ENCODE peak calls at places on chromosomes 5 and 9, in six cellular contexts. One of them, this sample, is unnamed. For H3K27me3 and H3K36me3, the result is how much of the 10 kb centered on the place peaks cover.

GRCh38 chr5:147554285-147554817 is 44.5 kb upstream of the DPYSL3 start:
- DNase-seq in bronchial epithelial cell: peak
- DNase-seq in IMR-90: peak
- DNase-seq in astrocyte: peak
- DNase-seq in K562: no peak
- DNase-seq in heart right ventricle: no peak
- DNase-seq in this sample: no peak

GRCh38 chr5:72074238-72074637 is 33.0 kb upstream of the MAP1B start:
- DNase-seq in K562: no peak
- DNase-seq in IMR-90: no peak
- DNase-seq in bronchial epithelial cell: no peak
- DNase-seq in heart right ventricle: no peak
- DNase-seq in astrocyte: no peak
- DNase-seq in this sample: no peak

GRCh38 chr5:60700347-60700815 is 415 bp upstream of the DEPDC1B start:
- DNase-seq in bronchial epithelial cell: no peak
- DNase-seq in astrocyte: peak
- DNase-seq in heart right ventricle: no peak
- DNase-seq in IMR-90: no peak
- DNase-seq in K562: peak
- DNase-seq in this sample: no peak

GRCh38 chr5:68644971-68645370 is 429.4 kb downstream of the PIK3R1 start:
- DNase-seq in IMR-90: no peak
- DNase-seq in K562: no peak
- DNase-seq in bronchial epithelial cell: no peak
- DNase-seq in heart right ventricle: no peak
- DNase-seq in astrocyte: no peak
- DNase-seq in this sample: no peak

GRCh38 chr5:111584651-111585050 is 72.3 kb upstream of the STARD4 start:
- DNase-seq in K562: peak
- DNase-seq in heart right ventricle: no peak
- DNase-seq in IMR-90: peak
- DNase-seq in astrocyte: peak
- DNase-seq in bronchial epithelial cell: peak
- DNase-seq in this sample: peak

GRCh38 chr5:112491257-112491656 is 72.2 kb upstream of the EPB41L4A start:
- DNase-seq in heart right ventricle: no peak
- DNase-seq in IMR-90: peak
- DNase-seq in astrocyte: no peak
- DNase-seq in bronchial epithelial cell: no peak
- DNase-seq in K562: peak
- DNase-seq in this sample: no peak

GRCh38 chr9:137314561-137315560 is 12.8 kb upstream of the NRARP start:
- DNase-seq in astrocyte: no peak
- DNase-seq in heart right ventricle: peak
- DNase-seq in K562: no peak
- DNase-seq in IMR-90: no peak
- DNase-seq in bronchial epithelial cell: no peak
- DNase-seq in this sample: no peak

GRCh38 chr5:73997936-73998335 is 371.9 kb downstream of the ARHGEF28 start:
- DNase-seq in K562: no peak
- DNase-seq in bronchial epithelial cell: peak
- DNase-seq in IMR-90: no peak
- DNase-seq in heart right ventricle: no peak
- DNase-seq in astrocyte: peak
- DNase-seq in this sample: no peak

GRCh38 chr9:113886003-113886324 is 9.9 kb downstream of the ZNF618 start:
- DNase-seq in bronchial epithelial cell: no peak
- DNase-seq in astrocyte: peak
- DNase-seq in heart right ventricle: no peak
- DNase-seq in IMR-90: peak
- DNase-seq in K562: no peak
- DNase-seq in this sample: peak

GRCh38 chr9:85212887-85213286 is 528.9 kb downstream of the AGTPBP1 start:
- DNase-seq in IMR-90: no peak
- DNase-seq in astrocyte: peak
- DNase-seq in bronchial epithelial cell: peak
- DNase-seq in heart right ventricle: no peak
- DNase-seq in K562: peak
- DNase-seq in this sample: peak

GRCh38 chr5:38414348-38414747 is 142.1 kb downstream of the LIFR start:
- DNase-seq in bronchial epithelial cell: no peak
- DNase-seq in astrocyte: no peak
- DNase-seq in K562: no peak
- DNase-seq in IMR-90: peak
- DNase-seq in heart right ventricle: no peak
- DNase-seq in this sample: peak

GRCh38 chr5:178429541-178430186 is 160.5 kb downstream of the COL23A1 start:
- DNase-seq in bronchial epithelial cell: no peak
- DNase-seq in astrocyte: no peak
- DNase-seq in K562: no peak
- DNase-seq in heart right ventricle: no peak
- DNase-seq in IMR-90: no peak
- DNase-seq in this sample: no peak

GRCh38 chr5:98927242-98927987 is 1.4 kb downstream of the CHD1 start:
- DNase-seq in bronchial epithelial cell: peak
- DNase-seq in IMR-90: peak
- DNase-seq in astrocyte: peak
- DNase-seq in heart right ventricle: no peak
- DNase-seq in K562: peak
- DNase-seq in this sample: peak

GRCh38 chr9:110217656-110218099 is 9.7 kb upstream of the C9orf152 start:
- DNase-seq in K562: peak
- DNase-seq in heart right ventricle: no peak
- DNase-seq in astrocyte: peak
- DNase-seq in bronchial epithelial cell: peak
- DNase-seq in IMR-90: peak
- DNase-seq in this sample: no peak

GRCh38 chr5:124546643-124547042 is 199.8 kb downstream of the ZNF608 start:
- DNase-seq in IMR-90: peak
- DNase-seq in heart right ventricle: no peak
- DNase-seq in bronchial epithelial cell: peak
- DNase-seq in K562: peak
- DNase-seq in astrocyte: peak
- DNase-seq in this sample: no peak

GRCh38 chr5:78549043-78549442 is 99.5 kb downstream of the LHFPL2 start:
- DNase-seq in K562: no peak
- DNase-seq in bronchial epithelial cell: no peak
- DNase-seq in heart right ventricle: no peak
- DNase-seq in astrocyte: no peak
- DNase-seq in IMR-90: no peak
- DNase-seq in this sample: no peak

GRCh38 chr5:141870226-141870625 is 8.0 kb downstream of the PCDH1 start:
- DNase-seq in heart right ventricle: no peak
- DNase-seq in IMR-90: no peak
- DNase-seq in bronchial epithelial cell: no peak
- DNase-seq in K562: no peak
- DNase-seq in astrocyte: no peak
- DNase-seq in this sample: no peak

GRCh38 chr5:139473565-139473964 is 2.8 kb downstream of the SMIM33 start:
- DNase-seq in K562: no peak
- DNase-seq in heart right ventricle: no peak
- DNase-seq in astrocyte: no peak
- DNase-seq in bronchial epithelial cell: peak
- DNase-seq in IMR-90: no peak
- DNase-seq in this sample: peak

GRCh38 chr5:140383300-140383699 is 18.3 kb upstream of the ANKHD1 start:
- DNase-seq in IMR-90: no peak
- DNase-seq in heart right ventricle: no peak
- DNase-seq in bronchial epithelial cell: no peak
- DNase-seq in astrocyte: no peak
- DNase-seq in K562: no peak
- DNase-seq in this sample: no peak

GRCh38 chr5:3197699-3198098 is 397.9 kb upstream of the IRX1 start:
- DNase-seq in IMR-90: no peak
- DNase-seq in astrocyte: no peak
- DNase-seq in heart right ventricle: no peak
- DNase-seq in K562: no peak
- DNase-seq in bronchial epithelial cell: peak
- DNase-seq in this sample: no peak

GRCh38 chr5:105146867-105147266 is 1584.3 kb upstream of the NUDT12 start:
- DNase-seq in astrocyte: no peak
- DNase-seq in K562: no peak
- DNase-seq in heart right ventricle: no peak
- DNase-seq in IMR-90: no peak
- DNase-seq in bronchial epithelial cell: peak
- DNase-seq in this sample: no peak

GRCh38 chr9:3760031-3760430 is 234.2 kb upstream of the RFX3 start:
- DNase-seq in K562: no peak
- DNase-seq in IMR-90: peak
- DNase-seq in heart right ventricle: no peak
- DNase-seq in astrocyte: peak
- DNase-seq in bronchial epithelial cell: peak
- DNase-seq in this sample: no peak

GRCh38 chr5:103036601-103037000 is 83.3 kb downstream of the GIN1 start:
- DNase-seq in bronchial epithelial cell: no peak
- DNase-seq in astrocyte: no peak
- DNase-seq in K562: no peak
- DNase-seq in IMR-90: no peak
- DNase-seq in heart right ventricle: no peak
- DNase-seq in this sample: no peak

GRCh38 chr5:36651775-36652685 is 45.6 kb downstream of the SLC1A3 start:
- DNase-seq in bronchial epithelial cell: no peak
- DNase-seq in heart right ventricle: no peak
- DNase-seq in K562: no peak
- DNase-seq in IMR-90: no peak
- DNase-seq in astrocyte: no peak
- DNase-seq in this sample: peak

GRCh38 chr5:121533814-121534213 is 317.9 kb upstream of the FTMT start:
- DNase-seq in K562: no peak
- DNase-seq in bronchial epithelial cell: no peak
- DNase-seq in astrocyte: no peak
- DNase-seq in heart right ventricle: no peak
- DNase-seq in IMR-90: no peak
- DNase-seq in this sample: no peak

GRCh38 chr9:135926402-135927194 is 19.3 kb upstream of the CAMSAP1 start:
- DNase-seq in astrocyte: peak
- DNase-seq in K562: no peak
- DNase-seq in IMR-90: peak
- DNase-seq in heart right ventricle: no peak
- DNase-seq in bronchial epithelial cell: peak
- DNase-seq in this sample: peak

GRCh38 chr9:13915131-13915530 is 398.8 kb downstream of the NFIB start:
- DNase-seq in astrocyte: no peak
- DNase-seq in bronchial epithelial cell: no peak
- DNase-seq in heart right ventricle: no peak
- DNase-seq in K562: no peak
- DNase-seq in IMR-90: no peak
- DNase-seq in this sample: no peak

GRCh38 chr9:26753971-26754370 is 138.6 kb downstream of the CAAP1 start:
- DNase-seq in astrocyte: no peak
- DNase-seq in K562: no peak
- DNase-seq in IMR-90: no peak
- DNase-seq in heart right ventricle: no peak
- DNase-seq in bronchial epithelial cell: no peak
- DNase-seq in this sample: no peak

DNA sequence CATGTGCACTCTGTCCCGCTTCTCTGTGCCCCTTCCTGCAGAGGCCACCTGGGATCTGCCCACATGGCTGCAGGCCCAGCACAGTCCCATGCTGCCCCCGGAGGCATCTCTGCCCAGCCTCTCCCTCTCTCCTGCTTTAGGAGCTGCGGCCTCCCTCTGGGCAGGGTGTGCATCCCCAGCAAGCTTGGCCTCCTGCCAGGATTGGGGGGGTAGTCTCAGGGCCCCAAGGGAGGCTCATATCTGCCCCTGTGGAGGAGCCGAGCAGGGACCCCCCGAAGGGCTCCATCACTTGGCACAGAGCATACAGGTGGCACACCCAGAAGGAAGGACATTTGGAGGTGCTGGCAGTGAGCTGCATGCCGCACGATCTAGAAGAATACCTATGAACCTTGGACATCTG is 24.8 kb downstream of the FLT4 start:
- DNase-seq in astrocyte: no peak
- DNase-seq in heart right ventricle: no peak
- DNase-seq in K562: no peak
- DNase-seq in bronchial epithelial cell: no peak
- DNase-seq in IMR-90: no peak
- DNase-seq in this sample: no peak
- H3K27me3 ChIP-seq in astrocyte: under half
- H3K27me3 ChIP-seq in heart right ventricle: under half
- H3K27me3 ChIP-seq in K562: under half
- H3K27me3 ChIP-seq in bronchial epithelial cell: under half
- H3K27me3 ChIP-seq in IMR-90: under half
- H3K27me3 ChIP-seq in this sample: under half

DNA sequence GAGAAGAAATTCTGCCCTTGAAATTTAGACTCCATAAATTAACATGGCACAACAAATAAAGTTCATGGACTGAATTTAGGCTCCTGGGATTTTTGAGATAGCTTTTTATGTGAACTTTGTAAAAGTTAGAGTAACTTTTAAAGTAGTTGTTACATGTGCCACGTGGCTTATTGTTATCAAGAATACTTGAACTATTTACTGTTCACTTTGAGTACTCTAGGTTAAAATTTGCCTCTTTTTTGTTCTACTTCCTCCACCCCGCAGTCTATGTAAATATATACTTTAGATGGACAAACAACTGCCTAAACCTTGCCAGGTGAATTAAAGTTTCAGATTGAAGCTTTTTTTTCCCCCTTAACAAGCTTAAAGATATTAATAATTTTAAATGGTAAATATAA is 457.9 kb downstream of the RAB3C start:
- DNase-seq in heart right ventricle: no peak
- DNase-seq in IMR-90: no peak
- DNase-seq in astrocyte: no peak
- DNase-seq in bronchial epithelial cell: no peak
- DNase-seq in K562: no peak
- DNase-seq in this sample: no peak
- H3K4me3 ChIP-seq in heart right ventricle: no peak
- H3K4me3 ChIP-seq in IMR-90: no peak
- H3K4me3 ChIP-seq in astrocyte: no peak
- H3K4me3 ChIP-seq in bronchial epithelial cell: no peak
- H3K4me3 ChIP-seq in K562: no peak
- H3K4me3 ChIP-seq in this sample: no peak

DNA sequence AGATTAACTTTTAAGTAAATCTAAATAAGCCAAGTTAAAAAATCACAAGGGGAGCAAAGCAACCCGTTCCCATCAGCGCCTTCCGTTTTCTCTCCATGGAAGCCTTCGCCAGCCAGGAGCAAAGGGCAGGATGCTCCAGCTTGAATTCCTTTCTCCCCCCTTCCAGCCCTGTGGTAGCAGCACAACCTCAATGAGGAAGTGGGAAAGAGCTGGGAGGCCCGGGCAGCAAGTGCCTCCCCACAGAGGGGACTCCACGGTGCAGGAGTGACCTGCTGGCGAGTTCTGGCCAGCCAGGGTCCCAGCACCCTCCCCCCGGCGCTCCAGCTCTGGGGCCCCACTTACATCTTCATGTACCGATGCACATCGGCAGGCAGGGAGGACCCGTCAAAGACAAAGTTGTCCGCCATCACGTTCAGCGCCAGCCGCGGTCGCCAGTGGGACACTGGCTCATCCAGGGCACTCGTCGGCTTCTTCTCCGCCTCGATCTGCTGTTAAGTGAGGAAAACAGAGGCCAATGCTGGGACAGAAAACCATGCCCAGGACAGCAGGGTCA is 6.3 kb downstream of the CLPTM1L start:
- DNase-seq in bronchial epithelial cell: no peak
- DNase-seq in IMR-90: no peak
- DNase-seq in astrocyte: no peak
- DNase-seq in heart right ventricle: no peak
- DNase-seq in K562: no peak
- DNase-seq in this sample: no peak
- H3K36me3 ChIP-seq in bronchial epithelial cell: under half
- H3K36me3 ChIP-seq in IMR-90: half or more
- H3K36me3 ChIP-seq in astrocyte: under half
- H3K36me3 ChIP-seq in heart right ventricle: under half
- H3K36me3 ChIP-seq in K562: half or more
- H3K36me3 ChIP-seq in this sample: half or more

GRCh38 chr5:149262315-149262714 is 9.3 kb upstream of the AFAP1L1 start:
- DNase-seq in IMR-90: no peak
- DNase-seq in bronchial epithelial cell: peak
- DNase-seq in K562: no peak
- DNase-seq in heart right ventricle: no peak
- DNase-seq in astrocyte: no peak
- DNase-seq in this sample: no peak
- H3K27me3 ChIP-seq in IMR-90: under half
- H3K27me3 ChIP-seq in bronchial epithelial cell: under half
- H3K27me3 ChIP-seq in K562: under half
- H3K27me3 ChIP-seq in heart right ventricle: under half
- H3K27me3 ChIP-seq in astrocyte: under half
- H3K27me3 ChIP-seq in this sample: under half